ENCODE peak calls at places on chromosomes 2 and 18, in ten cellular contexts. One of them, this sample, is unnamed.

GRCh38 chr2:234595829-234596228 is 98.9 kb upstream of the ARL4C start:
- DNase-seq in kidney tubule cell: no peak
- DNase-seq in mesothelial cell of epicardium: no peak
- DNase-seq in activated CD4-positive, alpha-beta T cell treated with anti-CD3 and anti-CD28 coated beads for 24 hours: no peak
- DNase-seq in tibial nerve: no peak
- DNase-seq in AG09309: peak
- DNase-seq in NCI-H774: no peak
- DNase-seq in LoVo: no peak
- DNase-seq in CD4-positive, alpha-beta memory T cell: no peak
- DNase-seq in M059J: peak
- DNase-seq in this sample: no peak

GRCh38 chr2:21757805-21758204 is 634.0 kb downstream of the TDRD15 start:
- DNase-seq in kidney tubule cell: no peak
- DNase-seq in mesothelial cell of epicardium: no peak
- DNase-seq in activated CD4-positive, alpha-beta T cell treated with anti-CD3 and anti-CD28 coated beads for 24 hours: no peak
- DNase-seq in tibial nerve: no peak
- DNase-seq in AG09309: no peak
- DNase-seq in NCI-H774: no peak
- DNase-seq in LoVo: no peak
- DNase-seq in CD4-positive, alpha-beta memory T cell: no peak
- DNase-seq in M059J: peak
- DNase-seq in this sample: no peak

GRCh38 chr2:55865095-55865835 is 58.3 kb downstream of the EFEMP1 start:
- DNase-seq in kidney tubule cell: peak
- DNase-seq in mesothelial cell of epicardium: no peak
- DNase-seq in activated CD4-positive, alpha-beta T cell treated with anti-CD3 and anti-CD28 coated beads for 24 hours: no peak
- DNase-seq in tibial nerve: no peak
- DNase-seq in AG09309: no peak
- DNase-seq in NCI-H774: no peak
- DNase-seq in LoVo: no peak
- DNase-seq in CD4-positive, alpha-beta memory T cell: no peak
- DNase-seq in M059J: peak
- DNase-seq in this sample: no peak

GRCh38 chr2:231433990-231434389 is 30.3 kb downstream of the NCL start:
- DNase-seq in kidney tubule cell: no peak
- DNase-seq in mesothelial cell of epicardium: no peak
- DNase-seq in activated CD4-positive, alpha-beta T cell treated with anti-CD3 and anti-CD28 coated beads for 24 hours: no peak
- DNase-seq in tibial nerve: no peak
- DNase-seq in AG09309: no peak
- DNase-seq in NCI-H774: no peak
- DNase-seq in LoVo: no peak
- DNase-seq in CD4-positive, alpha-beta memory T cell: no peak
- DNase-seq in M059J: no peak
- DNase-seq in this sample: no peak

GRCh38 chr2:127516031-127516430 is 10.3 kb downstream of the IWS1 start:
- DNase-seq in kidney tubule cell: no peak
- DNase-seq in mesothelial cell of epicardium: no peak
- DNase-seq in activated CD4-positive, alpha-beta T cell treated with anti-CD3 and anti-CD28 coated beads for 24 hours: no peak
- DNase-seq in tibial nerve: peak
- DNase-seq in AG09309: peak
- DNase-seq in NCI-H774: no peak
- DNase-seq in LoVo: no peak
- DNase-seq in CD4-positive, alpha-beta memory T cell: no peak
- DNase-seq in M059J: peak
- DNase-seq in this sample: no peak

GRCh38 chr2:160270571-160271113 is 70.6 kb upstream of the ITGB6 start:
- DNase-seq in kidney tubule cell: no peak
- DNase-seq in mesothelial cell of epicardium: peak
- DNase-seq in activated CD4-positive, alpha-beta T cell treated with anti-CD3 and anti-CD28 coated beads for 24 hours: no peak
- DNase-seq in tibial nerve: peak
- DNase-seq in AG09309: no peak
- DNase-seq in NCI-H774: no peak
- DNase-seq in LoVo: peak
- DNase-seq in CD4-positive, alpha-beta memory T cell: no peak
- DNase-seq in M059J: no peak
- DNase-seq in this sample: no peak

GRCh38 chr2:211351998-211352397 is 795.6 kb downstream of the CPS1 start:
- DNase-seq in kidney tubule cell: peak
- DNase-seq in mesothelial cell of epicardium: no peak
- DNase-seq in activated CD4-positive, alpha-beta T cell treated with anti-CD3 and anti-CD28 coated beads for 24 hours: no peak
- DNase-seq in tibial nerve: no peak
- DNase-seq in AG09309: no peak
- DNase-seq in NCI-H774: peak
- DNase-seq in LoVo: no peak
- DNase-seq in CD4-positive, alpha-beta memory T cell: no peak
- DNase-seq in M059J: peak
- DNase-seq in this sample: peak

GRCh38 chr18:3420919-3421279 is 29.1 kb upstream of the TGIF1 start:
- DNase-seq in kidney tubule cell: no peak
- DNase-seq in mesothelial cell of epicardium: no peak
- DNase-seq in activated CD4-positive, alpha-beta T cell treated with anti-CD3 and anti-CD28 coated beads for 24 hours: no peak
- DNase-seq in tibial nerve: no peak
- DNase-seq in AG09309: no peak
- DNase-seq in NCI-H774: no peak
- DNase-seq in LoVo: no peak
- DNase-seq in CD4-positive, alpha-beta memory T cell: no peak
- DNase-seq in M059J: no peak
- DNase-seq in this sample: no peak

GRCh38 chr2:60560734-60561649 is 7.5 kb upstream of the BCL11A start:
- DNase-seq in kidney tubule cell: peak
- DNase-seq in mesothelial cell of epicardium: no peak
- DNase-seq in activated CD4-positive, alpha-beta T cell treated with anti-CD3 and anti-CD28 coated beads for 24 hours: no peak
- DNase-seq in tibial nerve: no peak
- DNase-seq in AG09309: no peak
- DNase-seq in NCI-H774: no peak
- DNase-seq in LoVo: peak
- DNase-seq in CD4-positive, alpha-beta memory T cell: no peak
- DNase-seq in M059J: no peak
- DNase-seq in this sample: peak

This sample was measured in Caki2.